ENCODE peak calls at places on chromosomes 6 and 20, in nine cellular contexts. One of them, this sample, is unnamed.

GRCh38 chr6:152765331-152765730 is 14.7 kb downstream of the VIP start:
- DNase-seq in heart left ventricle: no peak
- DNase-seq in neural crest cell: no peak
- DNase-seq in fibroblast of lung: no peak
- DNase-seq in CD4-positive, alpha-beta T cell: no peak
- DNase-seq in A549: no peak
- DNase-seq in fibroblast of the aortic adventitia: no peak
- DNase-seq in psoas muscle: no peak
- DNase-seq in Calu3: no peak
- DNase-seq in this sample: no peak

GRCh38 chr6:2127484-2127911 is 117.9 kb downstream of the GMDS start:
- DNase-seq in heart left ventricle: peak; percentile 58
- DNase-seq in psoas muscle: peak; percentile 75
- DNase-seq in A549: no peak
- DNase-seq in CD4-positive, alpha-beta T cell: peak; percentile 7
- DNase-seq in fibroblast of the aortic adventitia: no peak
- DNase-seq in neural crest cell: no peak
- DNase-seq in fibroblast of lung: no peak
- DNase-seq in Calu3: no peak
- DNase-seq in this sample: no peak

GRCh38 chr20:59785118-59785959 is 148.1 kb downstream of the SYCP2 start:
- DNase-seq in fibroblast of the aortic adventitia: no peak
- DNase-seq in CD4-positive, alpha-beta T cell: no peak
- DNase-seq in neural crest cell: no peak
- DNase-seq in A549: no peak
- DNase-seq in heart left ventricle: peak; percentile 4
- DNase-seq in psoas muscle: no peak
- DNase-seq in fibroblast of lung: no peak
- DNase-seq in Calu3: no peak
- DNase-seq in this sample: no peak

GRCh38 chr20:11454966-11455799 is 462.5 kb upstream of the BTBD3 start:
- DNase-seq in fibroblast of lung: peak; percentile 66
- DNase-seq in neural crest cell: no peak
- DNase-seq in A549: peak; percentile 58
- DNase-seq in psoas muscle: no peak
- DNase-seq in fibroblast of the aortic adventitia: peak; percentile 68
- DNase-seq in Calu3: peak; percentile 19
- DNase-seq in CD4-positive, alpha-beta T cell: no peak
- DNase-seq in heart left ventricle: no peak
- DNase-seq in this sample: no peak

GRCh38 chr20:49821850-49822249 is 9.2 kb downstream of the SLC9A8 start:
- DNase-seq in psoas muscle: no peak
- DNase-seq in heart left ventricle: no peak
- DNase-seq in fibroblast of lung: peak; percentile 62
- DNase-seq in A549: no peak
- DNase-seq in fibroblast of the aortic adventitia: peak; percentile 77
- DNase-seq in Calu3: peak; percentile 50
- DNase-seq in CD4-positive, alpha-beta T cell: no peak
- DNase-seq in neural crest cell: no peak
- DNase-seq in this sample: no peak

GRCh38 chr6:118509009-118509617 is 39.0 kb upstream of the PLN start:
- DNase-seq in A549: peak; percentile 2
- DNase-seq in Calu3: peak; percentile 34
- DNase-seq in psoas muscle: no peak
- DNase-seq in fibroblast of lung: peak; percentile 65
- DNase-seq in CD4-positive, alpha-beta T cell: no peak
- DNase-seq in heart left ventricle: peak; percentile 40
- DNase-seq in fibroblast of the aortic adventitia: peak; percentile 52
- DNase-seq in neural crest cell: no peak
- DNase-seq in this sample: no peak

GRCh38 chr6:149484733-149485700 is at the start of gene ZC3H12D:
- DNase-seq in psoas muscle: peak; percentile 84
- DNase-seq in CD4-positive, alpha-beta T cell: peak; percentile 84
- DNase-seq in neural crest cell: no peak
- DNase-seq in Calu3: peak; percentile 36
- DNase-seq in fibroblast of lung: peak; percentile 60
- DNase-seq in A549: peak; percentile 34
- DNase-seq in fibroblast of the aortic adventitia: peak; percentile 49
- DNase-seq in heart left ventricle: peak; percentile 41
- DNase-seq in this sample: no peak

GRCh38 chr6:35973670-35974222 is 50.7 kb downstream of the SLC26A8 start:
- DNase-seq in psoas muscle: no peak
- DNase-seq in fibroblast of lung: no peak
- DNase-seq in A549: no peak
- DNase-seq in Calu3: peak; percentile 54
- DNase-seq in neural crest cell: no peak
- DNase-seq in heart left ventricle: no peak
- DNase-seq in fibroblast of the aortic adventitia: no peak
- DNase-seq in CD4-positive, alpha-beta T cell: no peak
- DNase-seq in this sample: no peak

GRCh38 chr20:8094415-8094818 is 37.6 kb upstream of the PLCB1 start:
- DNase-seq in psoas muscle: peak; percentile 66
- DNase-seq in Calu3: peak; percentile 3
- DNase-seq in CD4-positive, alpha-beta T cell: no peak
- DNase-seq in neural crest cell: no peak
- DNase-seq in fibroblast of the aortic adventitia: peak; percentile 97
- DNase-seq in heart left ventricle: peak; percentile 62
- DNase-seq in fibroblast of lung: peak; percentile 92
- DNase-seq in A549: no peak
- DNase-seq in this sample: peak; percentile 47

GRCh38 chr6:5670381-5670780 is 336.3 kb downstream of the NRN1 start:
- DNase-seq in neural crest cell: no peak
- DNase-seq in heart left ventricle: no peak
- DNase-seq in psoas muscle: no peak
- DNase-seq in fibroblast of the aortic adventitia: no peak
- DNase-seq in Calu3: no peak
- DNase-seq in CD4-positive, alpha-beta T cell: no peak
- DNase-seq in A549: no peak
- DNase-seq in fibroblast of lung: no peak
- DNase-seq in this sample: no peak

GRCh38 chr20:50762435-50763201 is 31.2 kb downstream of the PARD6B start:
- DNase-seq in Calu3: peak; percentile 73
- DNase-seq in psoas muscle: peak; percentile 93
- DNase-seq in heart left ventricle: peak; percentile 82
- DNase-seq in A549: peak; percentile 51
- DNase-seq in fibroblast of lung: peak; percentile 78
- DNase-seq in neural crest cell: no peak
- DNase-seq in CD4-positive, alpha-beta T cell: no peak
- DNase-seq in fibroblast of the aortic adventitia: peak; percentile 73
- DNase-seq in this sample: peak; percentile 34

GRCh38 chr6:66210964-66211363 is 503.9 kb upstream of the EYS start:
- DNase-seq in fibroblast of the aortic adventitia: no peak
- DNase-seq in A549: no peak
- DNase-seq in neural crest cell: no peak
- DNase-seq in psoas muscle: no peak
- DNase-seq in CD4-positive, alpha-beta T cell: no peak
- DNase-seq in Calu3: no peak
- DNase-seq in fibroblast of lung: peak; percentile 11
- DNase-seq in heart left ventricle: no peak
- DNase-seq in this sample: no peak

GRCh38 chr6:110095101-110095500 is 84.4 kb downstream of the WASF1 start:
- DNase-seq in fibroblast of lung: no peak
- DNase-seq in fibroblast of the aortic adventitia: peak; percentile 3
- DNase-seq in CD4-positive, alpha-beta T cell: no peak
- DNase-seq in psoas muscle: no peak
- DNase-seq in heart left ventricle: no peak
- DNase-seq in A549: no peak
- DNase-seq in Calu3: no peak
- DNase-seq in neural crest cell: no peak
- DNase-seq in this sample: no peak

GRCh38 chr20:43096471-43096870 is 93.2 kb downstream of the PTPRT start:
- DNase-seq in fibroblast of the aortic adventitia: no peak
- DNase-seq in CD4-positive, alpha-beta T cell: no peak
- DNase-seq in neural crest cell: no peak
- DNase-seq in Calu3: no peak
- DNase-seq in A549: no peak
- DNase-seq in heart left ventricle: no peak
- DNase-seq in psoas muscle: no peak
- DNase-seq in fibroblast of lung: no peak
- DNase-seq in this sample: no peak

GRCh38 chr6:129345890-129346289 is 364.1 kb downstream of the ARHGAP18 start:
- DNase-seq in fibroblast of lung: peak; percentile 73
- DNase-seq in psoas muscle: no peak
- DNase-seq in A549: no peak
- DNase-seq in neural crest cell: no peak
- DNase-seq in Calu3: no peak
- DNase-seq in heart left ventricle: no peak
- DNase-seq in CD4-positive, alpha-beta T cell: no peak
- DNase-seq in fibroblast of the aortic adventitia: peak; percentile 89
- DNase-seq in this sample: no peak

GRCh38 chr6:147651249-147652063 is 143.0 kb downstream of the SAMD5 start:
- DNase-seq in Calu3: no peak
- DNase-seq in psoas muscle: no peak
- DNase-seq in fibroblast of lung: peak; percentile 82
- DNase-seq in A549: no peak
- DNase-seq in neural crest cell: no peak
- DNase-seq in fibroblast of the aortic adventitia: no peak
- DNase-seq in heart left ventricle: peak; percentile 48
- DNase-seq in CD4-positive, alpha-beta T cell: no peak
- DNase-seq in this sample: no peak
- TF ChIP-seq CTCF in Calu3: no peak
- TF ChIP-seq CTCF in psoas muscle: peak; percentile 40
- TF ChIP-seq CTCF in fibroblast of lung: no peak
- TF ChIP-seq CTCF in A549: no peak
- TF ChIP-seq CTCF in neural crest cell: no peak
- TF ChIP-seq CTCF in fibroblast of the aortic adventitia: no peak
- TF ChIP-seq CTCF in heart left ventricle: peak; percentile 30
- TF ChIP-seq CTCF in CD4-positive, alpha-beta T cell: no peak
- TF ChIP-seq CTCF in this sample: no peak

GRCh38 chr6:46491201-46491788 is at the start of gene RCAN2:
- DNase-seq in fibroblast of the aortic adventitia: peak; percentile 15
- DNase-seq in CD4-positive, alpha-beta T cell: no peak
- DNase-seq in psoas muscle: peak; percentile 84
- DNase-seq in fibroblast of lung: peak; percentile 26
- DNase-seq in Calu3: peak; percentile 66
- DNase-seq in heart left ventricle: peak; percentile 82
- DNase-seq in A549: peak; percentile 15
- DNase-seq in neural crest cell: peak; percentile 52
- DNase-seq in this sample: no peak

GRCh38 chr6:46491789-46492547 is 719 bp upstream of the RCAN2 start:
- DNase-seq in CD4-positive, alpha-beta T cell: no peak
- DNase-seq in A549: peak; percentile 14
- DNase-seq in psoas muscle: peak; percentile 68
- DNase-seq in fibroblast of lung: peak; percentile 18
- DNase-seq in fibroblast of the aortic adventitia: peak; percentile 11
- DNase-seq in heart left ventricle: peak; percentile 68
- DNase-seq in Calu3: peak; percentile 75
- DNase-seq in neural crest cell: peak; percentile 36
- DNase-seq in this sample: peak; percentile 28

GRCh38 chr6:46486186-46486585 is 5.1 kb downstream of the RCAN2 start:
- DNase-seq in psoas muscle: no peak
- DNase-seq in heart left ventricle: no peak
- DNase-seq in CD4-positive, alpha-beta T cell: no peak
- DNase-seq in Calu3: no peak
- DNase-seq in fibroblast of lung: no peak
- DNase-seq in A549: no peak
- DNase-seq in fibroblast of the aortic adventitia: no peak
- DNase-seq in neural crest cell: no peak
- DNase-seq in this sample: no peak

GRCh38 chr6:46490425-46491200 is 636 bp downstream of the RCAN2 start:
- DNase-seq in A549: no peak
- DNase-seq in CD4-positive, alpha-beta T cell: no peak
- DNase-seq in heart left ventricle: peak; percentile 44
- DNase-seq in fibroblast of lung: no peak
- DNase-seq in psoas muscle: peak; percentile 65
- DNase-seq in fibroblast of the aortic adventitia: no peak
- DNase-seq in neural crest cell: peak; percentile 63
- DNase-seq in Calu3: peak; percentile 33
- DNase-seq in this sample: no peak
- TF ChIP-seq CTCF in A549: no peak
- TF ChIP-seq CTCF in CD4-positive, alpha-beta T cell: no peak
- TF ChIP-seq CTCF in heart left ventricle: no peak
- TF ChIP-seq CTCF in fibroblast of lung: no peak
- TF ChIP-seq CTCF in psoas muscle: peak; percentile 0
- TF ChIP-seq CTCF in fibroblast of the aortic adventitia: peak; percentile 21
- TF ChIP-seq CTCF in neural crest cell: peak; percentile 64
- TF ChIP-seq CTCF in Calu3: peak; percentile 51
- TF ChIP-seq CTCF in this sample: no peak

GRCh38 chr20:23078994-23079364 is 7.1 kb downstream of the CD93 start:
- DNase-seq in A549: no peak
- DNase-seq in Calu3: no peak
- DNase-seq in fibroblast of lung: no peak
- DNase-seq in psoas muscle: no peak
- DNase-seq in CD4-positive, alpha-beta T cell: no peak
- DNase-seq in fibroblast of the aortic adventitia: no peak
- DNase-seq in neural crest cell: no peak
- DNase-seq in heart left ventricle: no peak
- DNase-seq in this sample: no peak

GRCh38 chr20:23078351-23078993 is 7.7 kb downstream of the CD93 start:
- DNase-seq in psoas muscle: no peak
- DNase-seq in heart left ventricle: no peak
- DNase-seq in A549: no peak
- DNase-seq in fibroblast of lung: peak; percentile 87
- DNase-seq in Calu3: no peak
- DNase-seq in CD4-positive, alpha-beta T cell: no peak
- DNase-seq in fibroblast of the aortic adventitia: peak; percentile 84
- DNase-seq in neural crest cell: no peak
- DNase-seq in this sample: no peak

GRCh38 chr20:23077277-23077676 is 8.8 kb downstream of the CD93 start:
- DNase-seq in CD4-positive, alpha-beta T cell: no peak
- DNase-seq in A549: no peak
- DNase-seq in fibroblast of lung: no peak
- DNase-seq in neural crest cell: no peak
- DNase-seq in heart left ventricle: no peak
- DNase-seq in psoas muscle: no peak
- DNase-seq in Calu3: no peak
- DNase-seq in fibroblast of the aortic adventitia: no peak
- DNase-seq in this sample: no peak

GRCh38 chr20:23072892-23073586 is 13.1 kb downstream of the CD93 start:
- DNase-seq in Calu3: no peak
- DNase-seq in CD4-positive, alpha-beta T cell: no peak
- DNase-seq in fibroblast of the aortic adventitia: peak; percentile 77
- DNase-seq in neural crest cell: no peak
- DNase-seq in heart left ventricle: no peak
- DNase-seq in A549: no peak
- DNase-seq in psoas muscle: no peak
- DNase-seq in fibroblast of lung: no peak
- DNase-seq in this sample: no peak

GRCh38 chr20:23074052-23074451 is 12.1 kb downstream of the CD93 start:
- DNase-seq in fibroblast of lung: no peak
- DNase-seq in CD4-positive, alpha-beta T cell: no peak
- DNase-seq in A549: no peak
- DNase-seq in fibroblast of the aortic adventitia: no peak
- DNase-seq in psoas muscle: no peak
- DNase-seq in neural crest cell: no peak
- DNase-seq in Calu3: no peak
- DNase-seq in heart left ventricle: no peak
- DNase-seq in this sample: no peak
- TF ChIP-seq CTCF in fibroblast of lung: no peak
- TF ChIP-seq CTCF in CD4-positive, alpha-beta T cell: no peak
- TF ChIP-seq CTCF in A549: no peak
- TF ChIP-seq CTCF in fibroblast of the aortic adventitia: no peak
- TF ChIP-seq CTCF in psoas muscle: no peak
- TF ChIP-seq CTCF in neural crest cell: no peak
- TF ChIP-seq CTCF in Calu3: no peak
- TF ChIP-seq CTCF in heart left ventricle: no peak
- TF ChIP-seq CTCF in this sample: no peak

DNA sequence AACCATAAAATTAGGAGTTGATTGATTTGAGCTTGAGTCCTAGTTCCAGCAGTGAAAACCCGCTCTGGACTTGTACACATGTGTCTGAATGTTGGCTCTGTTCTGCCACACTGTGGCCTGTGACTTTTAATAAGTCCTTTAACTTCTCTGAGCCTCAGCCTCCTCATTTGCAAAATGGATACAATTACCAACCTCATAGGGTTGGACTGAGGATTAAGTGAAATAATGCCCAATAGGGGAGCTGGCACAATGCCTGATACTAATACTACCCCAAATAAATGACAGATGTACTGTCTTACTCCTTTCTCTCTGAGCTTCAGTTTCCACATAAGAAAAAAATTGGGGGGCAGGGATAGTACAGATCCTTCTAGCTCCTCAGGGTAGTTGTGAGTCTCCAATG is 92.6 kb upstream of the RIPOR2 start:
- DNase-seq in psoas muscle: no peak
- DNase-seq in A549: no peak
- DNase-seq in fibroblast of the aortic adventitia: no peak
- DNase-seq in CD4-positive, alpha-beta T cell: no peak
- DNase-seq in heart left ventricle: no peak
- DNase-seq in neural crest cell: no peak
- DNase-seq in fibroblast of lung: no peak
- DNase-seq in Calu3: no peak
- DNase-seq in this sample: no peak
- TF ChIP-seq CTCF in psoas muscle: no peak
- TF ChIP-seq CTCF in A549: no peak
- TF ChIP-seq CTCF in fibroblast of the aortic adventitia: no peak
- TF ChIP-seq CTCF in CD4-positive, alpha-beta T cell: no peak
- TF ChIP-seq CTCF in heart left ventricle: no peak
- TF ChIP-seq CTCF in neural crest cell: no peak
- TF ChIP-seq CTCF in fibroblast of lung: no peak
- TF ChIP-seq CTCF in Calu3: no peak
- TF ChIP-seq CTCF in this sample: no peak

This sample was measured in omental fat pad.